ENCODE peak calls at places on chromosome 19, in ten cellular contexts. H is NCI-H2227 treated with DMSO at 0.1 percent for 48 hours; Q is neuronal stem cell; A is central memory CD4-positive, alpha-beta T cell; P is ELR; M is activated CD8-positive, alpha-beta memory T cell treated with anti-CD3 and anti-CD28 coated beads for 4 hours; O is non-pigmented ciliary epithelial cell; D is DMS153; Y is prostate gland; T is activated CD4-positive, alpha-beta T cell treated with anti-CD3 and anti-CD28 coated beads for 1 hour. K is an unnamed sample.

GRCh38 chr19:53333071-53333465 is 481 bp upstream of the ZNF845 start:
- DNase-seq in H (no peak), Q (no peak), A (no peak), P (peak), M (no peak), O (no peak), D (peak), Y (peak), T (peak), K (peak)

GRCh38 chr19:7921955-7922840 is 2.1 kb downstream of the SNAPC2 start:
- DNase-seq in H (no peak), Q (no peak), A (no peak), P (no peak), M (no peak), O (no peak), D (no peak), Y (no peak), T (no peak), K (no peak)

GRCh38 chr19:39996218-39996810 is 546 bp upstream of the ZNF546 start:
- DNase-seq in H (no peak), Q (no peak), A (no peak), P (peak), M (peak), O (no peak), D (no peak), Y (no peak), T (no peak), K (peak)

GRCh38 chr19:6414793-6415591 is 9.6 kb downstream of the KHSRP start:
- DNase-seq in H (no peak), Q (no peak), A (no peak), P (no peak), M (no peak), O (no peak), D (no peak), Y (no peak), T (no peak), K (no peak)

GRCh38 chr19:10998045-10998533 is 37.3 kb downstream of the SMARCA4 start:
- DNase-seq in H (no peak), Q (no peak), A (no peak), P (no peak), M (no peak), O (no peak), D (no peak), Y (no peak), T (no peak), K (no peak)

GRCh38 chr19:49469828-49470614 is 4.0 kb upstream of the FLT3LG start:
- DNase-seq in H (no peak), Q (no peak), A (peak), P (no peak), M (peak), O (no peak), D (no peak), Y (no peak), T (peak), K (no peak)

GRCh38 chr19:16328824-16329482 is 4.3 kb downstream of the KLF2 start:
- DNase-seq in H (no peak), Q (no peak), A (peak), P (peak), M (no peak), O (no peak), D (no peak), Y (no peak), T (peak), K (no peak)

GRCh38 chr19:3982701-3983541 is 2.3 kb downstream of the EEF2 start:
- DNase-seq in H (no peak), Q (no peak), A (no peak), P (peak), M (no peak), O (no peak), D (no peak), Y (no peak), T (no peak), K (no peak)

GRCh38 chr19:32662186-32662585 is 12.8 kb downstream of the ANKRD27 start:
- DNase-seq in H (no peak), Q (no peak), A (no peak), P (peak), M (no peak), O (peak), D (no peak), Y (no peak), T (no peak), K (no peak)

GRCh38 chr19:45082170-45082569 is 3.1 kb downstream of the GEMIN7 start:
- DNase-seq in H (no peak), Q (no peak), A (no peak), P (no peak), M (no peak), O (no peak), D (no peak), Y (no peak), T (no peak), K (no peak)

GRCh38 chr19:17418710-17419109 is 1.1 kb upstream of the MVB12A start:
- DNase-seq in H (no peak), Q (no peak), A (no peak), P (no peak), M (no peak), O (no peak), D (no peak), Y (no peak), T (no peak), K (no peak)

GRCh38 chr19:38952395-38953165 is 21.8 kb downstream of the MRPS12 start:
- DNase-seq in H (no peak), Q (no peak), A (peak), P (peak), M (no peak), O (no peak), D (peak), Y (no peak), T (no peak), K (no peak)

GRCh38 chr19:13056052-13056660 is 46.5 kb downstream of the LYL1 start:
- DNase-seq in H (no peak), Q (no peak), A (no peak), P (peak), M (no peak), O (no peak), D (no peak), Y (peak), T (no peak), K (no peak)

GRCh38 chr19:35345671-35346111 is 2.0 kb upstream of the FFAR1 start:
- DNase-seq in H (no peak), Q (no peak), A (no peak), P (no peak), M (no peak), O (no peak), D (no peak), Y (no peak), T (no peak), K (no peak)

GRCh38 chr19:46714523-46715106 is 2.3 kb downstream of the PRKD2 start:
- DNase-seq in H (no peak), Q (no peak), A (peak), P (no peak), M (peak), O (no peak), D (no peak), Y (no peak), T (peak), K (no peak)

GRCh38 chr19:48681127-48681470 is 8.3 kb upstream of the NTN5 start:
- DNase-seq in H (no peak), Q (no peak), A (no peak), P (peak), M (no peak), O (peak), D (no peak), Y (no peak), T (no peak), K (no peak)

GRCh38 chr19:15448778-15449619 is 757 bp downstream of the WIZ start:
- DNase-seq in H (peak), Q (no peak), A (no peak), P (peak), M (no peak), O (no peak), D (no peak), Y (no peak), T (no peak), K (no peak)

GRCh38 chr19:37074111-37074510 is 4.1 kb upstream of the ZNF420 start:
- DNase-seq in H (no peak), Q (no peak), A (no peak), P (no peak), M (no peak), O (no peak), D (no peak), Y (no peak), T (no peak), K (no peak)

GRCh38 chr19:18919895-18920204 is 335 bp downstream of the DDX49 start:
- DNase-seq in H (no peak), Q (no peak), A (no peak), P (peak), M (no peak), O (no peak), D (no peak), Y (no peak), T (no peak), K (no peak)

K was measured in WERI-Rb-1.